ENCODE peak calls at places on chromosome 18, in nine cellular contexts. O is NCI-H2227 treated with DMSO at 0.1 percent for 48 hours; N is K562; Q is endothelial cell; P is GM03348; U is EL; S is kidney tubule cell; K is EH; J is activated CD8-positive, alpha-beta memory T cell treated with anti-CD3 and anti-CD28 coated beads, Interleukin-2, amount 50 U/mL, for 48 hours. X is an unnamed sample.
A peak's percentile ranks its signal among the peaks of the same experiment; 100 is the strongest.

GRCh38 chr18:51288582-51288981 is 91.1 kb upstream of the MEX3C start:
- DNase-seq in O (no peak), N (no peak), Q (no peak), P (no peak), U (no peak), S (no peak), K (no peak), J (no peak), X (no peak)

GRCh38 chr18:45805551-45805950 is 19.9 kb upstream of the SIGLEC15 start:
- DNase-seq in O (no peak), N (no peak), Q (no peak), P (no peak), U (no peak), S (no peak), K (no peak), J (no peak), X (no peak)

GRCh38 chr18:525066-525797 is 24.7 kb upstream of the COLEC12 start:
- DNase-seq in O (no peak), N (no peak), Q (no peak), P (peak; percentile 55), U (peak; percentile 81), S (peak; percentile 71), K (peak; percentile 84), J (no peak), X (no peak)

GRCh38 chr18:72180689-72181088 is 363.5 kb downstream of the CBLN2 start:
- DNase-seq in O (no peak), N (no peak), Q (no peak), P (no peak), U (no peak), S (no peak), K (no peak), J (no peak), X (no peak)

GRCh38 chr18:59416818-59417217 is 57.8 kb upstream of the LMAN1 start:
- DNase-seq in O (no peak), N (no peak), Q (no peak), P (no peak), U (no peak), S (no peak), K (peak; percentile 31), J (no peak), X (no peak)

GRCh38 chr18:46419391-46420141 is 237.5 kb downstream of the LOXHD1 start:
- DNase-seq in O (no peak), N (no peak), Q (no peak), P (no peak), U (no peak), S (no peak), K (no peak), J (no peak), X (no peak)

GRCh38 chr18:53819174-53819573 is 405.3 kb downstream of the MBD2 start:
- DNase-seq in O (no peak), N (no peak), Q (no peak), P (no peak), U (no peak), S (peak; percentile 30), K (no peak), J (no peak), X (no peak)

GRCh38 chr18:8283901-8284585 is 325.2 kb upstream of the RAB12 start:
- DNase-seq in O (peak; percentile 29), N (no peak), Q (no peak), P (peak; percentile 52), U (peak; percentile 69), S (no peak), K (peak; percentile 73), J (no peak), X (peak; percentile 24)

GRCh38 chr18:63366270-63366990 is 576 bp downstream of the KDSR start:
- DNase-seq in O (no peak), N (peak; percentile 43), Q (peak; percentile 32), P (peak; percentile 80), U (peak; percentile 81), S (peak; percentile 85), K (peak; percentile 80), J (peak; percentile 83), X (peak; percentile 65)

GRCh38 chr18:519019-519879 is 18.7 kb upstream of the COLEC12 start:
- DNase-seq in O (no peak), N (no peak), Q (no peak), P (peak; percentile 56), U (peak; percentile 20), S (peak; percentile 43), K (peak; percentile 70), J (no peak), X (no peak)

GRCh38 chr18:10131783-10132381 is 218.1 kb downstream of the VAPA start:
- DNase-seq in O (peak; percentile 44), N (no peak), Q (peak; percentile 22), P (no peak), U (no peak), S (peak; percentile 5), K (no peak), J (no peak), X (no peak)

GRCh38 chr18:76670564-76671288 is 151.6 kb upstream of the ZNF236 start:
- DNase-seq in O (no peak), N (no peak), Q (no peak), P (no peak), U (no peak), S (no peak), K (no peak), J (no peak), X (peak; percentile 81)

GRCh38 chr18:43797347-43797746 is 520.1 kb upstream of the SYT4 start:
- DNase-seq in O (no peak), N (no peak), Q (no peak), P (no peak), U (no peak), S (no peak), K (no peak), J (no peak), X (no peak)

GRCh38 chr18:36470896-36471295 is 173.4 kb downstream of the FHOD3 start:
- DNase-seq in O (no peak), N (no peak), Q (no peak), P (no peak), U (no peak), S (no peak), K (no peak), J (no peak), X (no peak)

GRCh38 chr18:46350598-46351172 is 246.5 kb downstream of the HAUS1 start:
- DNase-seq in O (no peak), N (no peak), Q (no peak), P (no peak), U (no peak), S (no peak), K (no peak), J (no peak), X (no peak)

GRCh38 chr18:61896767-61897166 is 4.0 kb upstream of the RNF152 start:
- DNase-seq in O (no peak), N (no peak), Q (no peak), P (peak; percentile 33), U (peak; percentile 68), S (peak; percentile 82), K (peak; percentile 86), J (no peak), X (no peak)

GRCh38 chr18:34600118-34600517 is 110.0 kb upstream of the DTNA start:
- DNase-seq in O (no peak), N (no peak), Q (no peak), P (peak; percentile 12), U (no peak), S (no peak), K (peak; percentile 1), J (no peak), X (no peak)

GRCh38 chr18:7141287-7141686 is 23.7 kb upstream of the LAMA1 start:
- DNase-seq in O (no peak), N (no peak), Q (no peak), P (no peak), U (no peak), S (no peak), K (no peak), J (no peak), X (no peak)

GRCh38 chr18:77056399-77057015 is 76.1 kb downstream of the MBP start:
- DNase-seq in O (no peak), N (no peak), Q (no peak), P (no peak), U (no peak), S (no peak), K (no peak), J (no peak), X (no peak)

GRCh38 chr18:24231773-24232735 is 93.2 kb downstream of the CABYR start:
- DNase-seq in O (no peak), N (no peak), Q (no peak), P (peak; percentile 54), U (peak; percentile 4), S (peak; percentile 20), K (peak; percentile 65), J (no peak), X (no peak)

GRCh38 chr18:26723986-26724385 is 141.5 kb downstream of the AQP4 start:
- DNase-seq in O (no peak), N (no peak), Q (no peak), P (no peak), U (no peak), S (no peak), K (no peak), J (no peak), X (no peak)

GRCh38 chr18:57364460-57364859 is 12.1 kb downstream of the ST8SIA3 start:
- DNase-seq in O (no peak), N (no peak), Q (no peak), P (no peak), U (no peak), S (no peak), K (no peak), J (no peak), X (no peak)

X was measured in COLO829.